ENCODE peak calls at places on chromosome 12, in nine cellular contexts. K is GM12878, Q is HCT116, N is A549, E is SK-N-SH, X is HepG2, W is endothelial cell of umbilical vein, V is H1, O is K562. F is an unnamed sample.

GRCh38 chr12:25682421-25682820 is 129.3 kb upstream of the LMNTD1 start:
- DNase-seq in K (no peak), Q (no peak), N (no peak), E (no peak), X (no peak), W (no peak), V (no peak), O (no peak), F (no peak)

GRCh38 chr12:126093911-126094310 is 1028.7 kb downstream of the AACS start:
- DNase-seq in K (no peak), Q (no peak), N (no peak), E (peak; percentile 40), X (no peak), W (no peak), V (peak; percentile 56), O (peak; percentile 34), F (peak; percentile 33)

GRCh38 chr12:116864371-116865160 is 16.7 kb downstream of the HRK start:
- DNase-seq in K (no peak), Q (no peak), N (no peak), E (no peak), X (peak; percentile 46), W (no peak), V (no peak), O (no peak), F (no peak)

GRCh38 chr12:49698619-49699545 is 8.3 kb downstream of the FMNL3 start:
- DNase-seq in K (peak; percentile 91), Q (no peak), N (no peak), E (no peak), X (no peak), W (peak; percentile 83), V (peak; percentile 57), O (no peak), F (peak; percentile 96)

GRCh38 chr12:121803861-121804416 is at the start of gene SETD1B:
- DNase-seq in K (no peak), Q (no peak), N (no peak), E (peak; percentile 65), X (no peak), W (peak; percentile 33), V (no peak), O (peak; percentile 38), F (peak; percentile 91)

GRCh38 chr12:15035185-15035584 is 62.3 kb downstream of the PDE6H start:
- DNase-seq in K (no peak), Q (no peak), N (no peak), E (no peak), X (no peak), W (no peak), V (no peak), O (no peak), F (no peak)

GRCh38 chr12:102095677-102096263 is 24.1 kb downstream of the NUP37 start:
- DNase-seq in K (peak; percentile 4), Q (no peak), N (peak; percentile 6), E (peak; percentile 25), X (peak; percentile 9), W (peak; percentile 50), V (no peak), O (no peak), F (peak; percentile 49)

GRCh38 chr12:27277846-27278260 is 33.8 kb downstream of the STK38L start:
- DNase-seq in K (peak; percentile 73), Q (peak; percentile 6), N (no peak), E (no peak), X (peak; percentile 60), W (peak; percentile 74), V (no peak), O (no peak), F (no peak)

GRCh38 chr12:1277905-1278304 is 286.9 kb downstream of the ERC1 start:
- DNase-seq in K (no peak), Q (no peak), N (no peak), E (no peak), X (peak; percentile 64), W (no peak), V (no peak), O (no peak), F (peak; percentile 38)

GRCh38 chr12:117854339-117855012 is 114.3 kb downstream of the KSR2 start:
- DNase-seq in K (no peak), Q (no peak), N (peak; percentile 55), E (peak; percentile 75), X (peak; percentile 38), W (peak; percentile 52), V (peak; percentile 91), O (peak; percentile 79), F (peak; percentile 84)

GRCh38 chr12:39072658-39073057 is 167.3 kb upstream of the CPNE8 start:
- DNase-seq in K (no peak), Q (no peak), N (no peak), E (no peak), X (no peak), W (no peak), V (no peak), O (no peak), F (no peak)

GRCh38 chr12:15788266-15789214 is 648 bp downstream of the EPS8 start:
- DNase-seq in K (peak; percentile 28), Q (peak; percentile 34), N (peak; percentile 47), E (no peak), X (peak; percentile 48), W (peak; percentile 53), V (no peak), O (peak; percentile 5), F (peak; percentile 16)

GRCh38 chr12:39581592-39581991 is 38.0 kb downstream of the ABCD2 start:
- DNase-seq in K (no peak), Q (peak; percentile 8), N (no peak), E (no peak), X (no peak), W (peak; percentile 29), V (no peak), O (no peak), F (no peak)

GRCh38 chr12:93379432-93380308 is 1.9 kb downstream of the NUDT4 start:
- DNase-seq in K (no peak), Q (no peak), N (no peak), E (no peak), X (no peak), W (peak; percentile 42), V (no peak), O (no peak), F (peak; percentile 44)

GRCh38 chr12:87967871-87968270 is 61.3 kb downstream of the C12orf50 start:
- DNase-seq in K (no peak), Q (no peak), N (no peak), E (no peak), X (no peak), W (no peak), V (no peak), O (no peak), F (no peak)

GRCh38 chr12:104215638-104216297 is at the start of gene TXNRD1:
- DNase-seq in K (peak; percentile 19), Q (peak; percentile 56), N (peak; percentile 93), E (no peak), X (peak; percentile 30), W (peak; percentile 85), V (peak; percentile 90), O (peak; percentile 84), F (peak; percentile 94)

GRCh38 chr12:110042260-110042659 is 6.1 kb downstream of the C12orf76 start:
- DNase-seq in K (no peak), Q (no peak), N (no peak), E (no peak), X (peak; percentile 26), W (no peak), V (no peak), O (no peak), F (no peak)

GRCh38 chr12:108768591-108769500 is 37.5 kb upstream of the CORO1C start:
- DNase-seq in K (peak; percentile 17), Q (peak; percentile 63), N (peak; percentile 84), E (peak; percentile 46), X (peak; percentile 33), W (no peak), V (peak; percentile 83), O (peak; percentile 41), F (peak; percentile 37)

GRCh38 chr12:10016881-10017280 is 6.5 kb downstream of the CLEC12B start:
- DNase-seq in K (no peak), Q (no peak), N (peak; percentile 7), E (no peak), X (no peak), W (peak; percentile 86), V (no peak), O (no peak), F (peak; percentile 16)

GRCh38 chr12:98149270-98149669 is 366.1 kb upstream of the TMPO start:
- DNase-seq in K (peak; percentile 3), Q (no peak), N (no peak), E (no peak), X (no peak), W (no peak), V (no peak), O (no peak), F (no peak)
- TF ChIP-seq MAX in K (no peak), Q (no peak), N (no peak), E (no peak), X (no peak), W (no peak), V (no peak), O (no peak), F (no peak)

DNA sequence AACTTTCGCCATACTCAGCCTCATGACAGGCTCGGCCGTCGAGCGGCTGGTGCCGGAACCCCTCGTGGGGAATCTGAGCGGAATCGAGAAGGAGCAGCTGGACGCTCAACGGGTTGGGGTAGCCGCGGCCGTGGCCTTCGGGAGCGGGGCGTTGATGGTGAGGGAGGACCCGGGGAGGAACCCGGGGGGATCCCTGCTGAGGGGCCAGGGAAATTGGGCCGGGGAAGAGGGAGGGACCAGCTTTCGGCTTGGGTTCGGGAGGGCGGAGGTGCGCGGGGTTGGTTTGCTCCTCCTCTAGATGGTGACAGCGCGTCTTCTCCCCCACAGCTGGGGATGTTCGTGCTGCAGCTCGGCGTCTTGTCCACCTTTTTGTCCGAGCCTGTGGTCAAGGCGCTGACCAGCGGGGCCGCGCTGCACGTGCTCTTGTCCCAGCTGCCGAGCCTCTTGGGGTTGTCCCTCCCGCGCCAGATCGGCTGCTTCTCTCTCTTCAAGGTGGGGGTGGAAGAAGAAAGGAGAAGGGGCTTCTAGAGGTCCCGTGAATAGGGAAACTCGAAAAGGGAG is 9.8 kb downstream of the ARHGEF25 start:
- DNase-seq in K (no peak), Q (no peak), N (no peak), E (peak; percentile 59), X (no peak), W (no peak), V (peak; percentile 68), O (no peak), F (peak; percentile 41)
- H3K4me3 ChIP-seq in K (peak overlapping the region; percentile 16), Q (no peak overlapping the region), N (peak overlapping the region; percentile 53), E (no peak overlapping the region), X (peak overlapping the region; percentile 70), W (no peak overlapping the region), V (peak overlapping the region; percentile 1), O (no peak overlapping the region), F (no peak overlapping the region)

GRCh38 chr12:54215990-54216579 is 27.3 kb upstream of the SMUG1 start:
- DNase-seq in K (no peak), Q (no peak), N (no peak), E (no peak), X (no peak), W (no peak), V (peak; percentile 58), O (peak; percentile 49), F (peak; percentile 57)
- TF ChIP-seq MAX in K (no peak), Q (no peak), N (no peak), E (no peak), X (peak; percentile 28), W (no peak), V (peak; percentile 29), O (no peak), F (no peak)

DNA sequence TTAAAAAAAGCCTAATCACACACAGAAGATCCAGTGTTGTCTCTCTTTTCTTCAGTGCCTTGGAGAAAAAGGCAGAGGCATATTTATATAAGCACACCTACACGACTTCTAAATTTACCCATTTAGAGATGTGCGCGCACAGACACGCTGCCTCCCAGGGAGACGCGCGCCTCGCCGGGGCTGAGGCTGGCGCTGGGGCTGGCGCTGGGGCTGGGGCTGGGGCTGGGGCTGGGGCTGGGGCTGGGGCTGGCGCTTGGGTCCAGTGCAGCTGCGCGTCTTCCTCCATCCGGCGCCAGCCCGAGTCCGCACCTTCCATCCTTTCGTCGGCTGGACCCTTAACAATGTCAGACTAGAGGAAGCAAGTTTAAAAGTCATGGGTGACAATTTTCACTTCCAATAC is 118.4 kb upstream of the ARID2 start:
- DNase-seq in K (no peak), Q (no peak), N (no peak), E (peak; percentile 63), X (no peak), W (no peak), V (no peak), O (no peak), F (no peak)
- H3K4me3 ChIP-seq in K (peak overlapping the region; percentile 30), Q (no peak overlapping the region), N (no peak overlapping the region), E (no peak overlapping the region), X (no peak overlapping the region), W (no peak overlapping the region), V (no peak overlapping the region), O (no peak overlapping the region), F (no peak overlapping the region)